ENCODE peak calls at places on chromosomes 7 and 10, in six cellular contexts. J, P, U, V, Z and X are unnamed samples. For H3K27me3, the result is how much of the 10 kb centered on the place peaks cover.

GRCh38 chr10:99374526-99374925 is 45.4 kb downstream of the CNNM1 start:
- DNase-seq in P (no peak), Z (no peak), V (no peak), U (no peak), J (no peak), X (no peak)

GRCh38 chr7:127938588-127938987 is 92.6 kb downstream of the LRRC4 start:
- DNase-seq in P (no peak), Z (no peak), J (no peak), V (no peak), U (peak), X (no peak)

GRCh38 chr10:77925410-77925794 is 1.2 kb downstream of the DLG5 start:
- DNase-seq in P (peak), Z (no peak), V (no peak), J (no peak), U (no peak), X (no peak)

GRCh38 chr7:152145853-152146466 is 120.5 kb downstream of the GALNT11 start:
- DNase-seq in U (no peak), Z (peak), P (peak), J (no peak), V (peak), X (peak)

GRCh38 chr7:94449151-94449725 is 54.5 kb downstream of the COL1A2 start:
- DNase-seq in Z (peak), J (no peak), V (peak), U (no peak), P (no peak), X (no peak)

GRCh38 chr7:101278461-101279292 is 33.8 kb upstream of the FIS1 start:
- DNase-seq in J (no peak), Z (no peak), U (no peak), V (no peak), P (no peak), X (no peak)

GRCh38 chr7:101488826-101489572 is 126.3 kb downstream of the COL26A1 start:
- DNase-seq in V (no peak), Z (no peak), J (no peak), P (no peak), U (no peak), X (no peak)

GRCh38 chr7:81070956-81071355 is 152.1 kb upstream of the SEMA3C start:
- DNase-seq in U (no peak), J (no peak), Z (no peak), P (no peak), V (no peak), X (no peak)

GRCh38 chr10:24982294-24983064 is 30.1 kb upstream of the PRTFDC1 start:
- DNase-seq in V (no peak), J (no peak), Z (no peak), P (no peak), U (no peak), X (no peak)

GRCh38 chr10:21336476-21337170 is 188.9 kb downstream of the SKIDA1 start:
- DNase-seq in U (peak), J (no peak), V (peak), Z (peak), P (peak), X (no peak)

GRCh38 chr10:5509691-5510090 is 10.3 kb upstream of the CALML5 start:
- DNase-seq in V (no peak), J (no peak), U (no peak), Z (no peak), P (no peak), X (no peak)

GRCh38 chr7:156224441-156225225 is 412.4 kb upstream of the SHH start:
- DNase-seq in Z (no peak), U (peak), P (no peak), J (no peak), V (no peak), X (no peak)

GRCh38 chr7:78649976-78650375 is 803.5 kb downstream of the MAGI2 start:
- DNase-seq in U (no peak), Z (no peak), V (no peak), P (no peak), J (no peak), X (no peak)

GRCh38 chr7:92071032-92071431 is 63.2 kb downstream of the CYP51A1 start:
- DNase-seq in P (no peak), V (no peak), Z (no peak), U (peak), J (no peak), X (no peak)

GRCh38 chr10:8696746-8697145 is 642.3 kb downstream of the GATA3 start:
- DNase-seq in U (no peak), V (no peak), P (no peak), Z (no peak), J (no peak), X (no peak)

GRCh38 chr10:17851611-17852010 is 42.5 kb downstream of the MRC1 start:
- DNase-seq in J (no peak), Z (no peak), U (peak), P (no peak), V (no peak), X (no peak)

GRCh38 chr7:151244156-151244870 is 4.2 kb downstream of the SMARCD3 start:
- DNase-seq in U (peak), J (no peak), Z (no peak), P (peak), V (no peak), X (no peak)

GRCh38 chr10:100939763-100940344 is 27.1 kb downstream of the SLF2 start:
- DNase-seq in Z (no peak), J (no peak), U (no peak), P (no peak), V (no peak), X (no peak)

GRCh38 chr10:115710136-115710535 is 562.9 kb downstream of the GFRA1 start:
- DNase-seq in U (no peak), V (no peak), Z (no peak), P (no peak), J (no peak), X (no peak)

GRCh38 chr7:141251957-141252356 is 178.1 kb downstream of the TMEM178B start:
- DNase-seq in Z (no peak), V (no peak), J (no peak), P (no peak), U (no peak), X (no peak)

GRCh38 chr7:77326131-77326530 is 90.0 kb downstream of the GSAP start:
- DNase-seq in Z (no peak), U (no peak), J (no peak), V (no peak), P (no peak), X (no peak)

GRCh38 chr10:30447125-30447799 is 13.3 kb downstream of the MAP3K8 start:
- DNase-seq in Z (no peak), V (peak), J (no peak), P (no peak), U (no peak), X (no peak)

GRCh38 chr7:35545831-35546230 is 149.1 kb downstream of the HERPUD2 start:
- DNase-seq in V (no peak), Z (no peak), U (peak), P (no peak), J (no peak), X (no peak)

GRCh38 chr7:128875523-128875948 is 12.9 kb downstream of the ATP6V1F start:
- DNase-seq in J (no peak), U (no peak), V (no peak), P (no peak), Z (no peak), X (no peak)

GRCh38 chr7:128948312-128948973 is 10.7 kb downstream of the IRF5 start:
- DNase-seq in U (peak), V (no peak), Z (no peak), J (no peak), P (no peak), X (no peak)

GRCh38 chr7:102204212-102204611 is 82.5 kb upstream of the SH2B2 start:
- DNase-seq in V (no peak), Z (no peak), J (no peak), P (no peak), U (no peak), X (no peak)

GRCh38 chr10:61784354-61785131 is 117.0 kb upstream of the ARID5B start:
- DNase-seq in J (no peak), U (no peak), P (no peak), Z (no peak), V (no peak), X (no peak)

DNA sequence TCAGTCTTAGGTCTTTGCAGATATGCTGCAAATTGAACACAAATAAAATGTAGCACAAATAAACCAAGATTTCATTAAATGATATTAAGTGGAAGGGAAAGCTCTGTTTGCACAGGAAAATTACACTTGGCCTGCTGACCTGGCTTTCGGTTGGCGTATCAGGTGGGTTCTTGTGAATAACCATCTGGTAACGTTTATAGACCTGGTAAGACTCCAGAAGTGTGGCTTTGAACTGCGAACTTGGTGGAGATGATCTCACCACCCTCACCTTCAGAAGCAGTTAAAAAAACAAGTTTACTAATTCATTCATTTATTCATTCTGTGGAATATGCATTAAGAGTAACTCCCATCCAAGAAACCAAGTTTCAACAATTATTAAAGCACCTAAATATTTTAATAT is 28.1 kb downstream of the ATE1 start:
- DNase-seq in J (no peak), U (no peak), V (no peak), P (peak), Z (no peak), X (no peak)
- H3K27me3 ChIP-seq in J (under half), U (under half), V (under half), P (under half), Z (under half), X (under half)

GRCh38 chr10:128326251-128326650 is 200.0 kb upstream of the MKI67 start:
- DNase-seq in U (no peak), P (no peak), Z (no peak), V (no peak), J (no peak), X (no peak)
- H3K27me3 ChIP-seq in U (under half), P (under half), Z (under half), V (under half), J (under half), X (under half)

GRCh38 chr10:86359111-86359510 is 7.5 kb downstream of the GRID1 start:
- DNase-seq in Z (no peak), J (no peak), V (no peak), U (no peak), P (no peak), X (no peak)
- H3K27me3 ChIP-seq in Z (under half), J (under half), V (under half), U (under half), P (under half), X (under half)

GRCh38 chr7:28626629-28627262 is 214.4 kb downstream of the CREB5 start:
- DNase-seq in J (no peak), Z (no peak), U (no peak), V (peak), P (peak), X (no peak)

GRCh38 chr7:28623863-28624262 is 211.5 kb downstream of the CREB5 start:
- DNase-seq in V (peak), U (no peak), Z (no peak), P (no peak), J (no peak), X (no peak)

GRCh38 chr7:28626191-28626590 is 213.9 kb downstream of the CREB5 start:
- DNase-seq in U (no peak), Z (no peak), J (no peak), V (no peak), P (no peak), X (no peak)

GRCh38 chr7:28627263-28627653 is 214.9 kb downstream of the CREB5 start:
- DNase-seq in P (no peak), V (no peak), U (no peak), Z (no peak), J (no peak), X (no peak)

DNA sequence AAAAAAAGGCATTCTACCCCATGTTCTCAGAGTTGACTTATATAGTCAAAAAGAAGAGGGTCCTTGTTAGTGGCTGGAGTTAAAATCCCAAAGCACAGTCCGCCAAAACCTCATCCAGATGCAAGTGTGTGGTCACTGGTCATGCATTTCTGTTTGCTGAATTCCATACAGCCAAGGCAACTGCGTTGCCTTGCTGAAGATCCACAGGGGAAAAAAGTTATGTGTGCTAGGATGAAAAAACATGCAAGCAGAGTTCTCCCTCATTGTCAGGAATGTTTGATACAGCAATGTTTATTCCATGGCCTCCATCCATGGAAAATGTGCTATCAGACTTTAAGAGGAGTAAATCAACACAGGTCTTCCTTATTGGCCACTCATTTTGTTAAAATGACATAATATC is 213.1 kb downstream of the CREB5 start:
- DNase-seq in J (no peak), P (no peak), V (no peak), Z (no peak), U (no peak), X (no peak)
- H3K27me3 ChIP-seq in J (under half), P (under half), V (under half), Z (under half), U (under half), X (under half)